ENCODE peak calls at places on chromosomes 16 and 17, in eight cellular contexts. R, X, C, L, K, Y, S and B are unnamed samples.

GRCh38 chr16:19131809-19132777 is 18.3 kb downstream of the ITPRIPL2 start:
- DNase-seq in X (no peak), C (no peak), Y (no peak), S (no peak), R (peak; percentile 61), K (no peak), L (no peak), B (no peak)

GRCh38 chr17:300881-301280 is 51.7 kb downstream of the RPH3AL start:
- DNase-seq in Y (no peak), K (no peak), R (no peak), X (no peak), L (no peak), S (no peak), C (no peak), B (no peak)

GRCh38 chr17:45432405-45433113 is at the start of gene ARHGAP27:
- DNase-seq in S (no peak), L (peak; percentile 78), C (no peak), K (no peak), X (no peak), R (peak; percentile 41), Y (no peak), B (no peak)

GRCh38 chr16:50046853-50047252 is 18.9 kb upstream of the HEATR3 start:
- DNase-seq in K (no peak), X (no peak), S (no peak), C (no peak), Y (no peak), L (no peak), R (no peak), B (no peak)

GRCh38 chr16:90054554-90054953 is 22.6 kb downstream of the PRDM7 start:
- DNase-seq in L (no peak), K (no peak), S (no peak), R (no peak), Y (no peak), X (no peak), C (no peak), B (no peak)

GRCh38 chr17:57676543-57676942 is 68.6 kb downstream of the CCDC182 start:
- DNase-seq in K (no peak), L (no peak), X (no peak), S (no peak), R (no peak), C (no peak), Y (no peak), B (no peak)

GRCh38 chr17:37614823-37615222 is 5.6 kb upstream of the SYNRG start:
- DNase-seq in R (no peak), Y (no peak), K (no peak), C (no peak), S (no peak), X (no peak), L (no peak), B (no peak)

GRCh38 chr17:61597606-61598005 is 6.6 kb upstream of the NACA2 start:
- DNase-seq in Y (no peak), L (no peak), X (no peak), R (no peak), S (no peak), C (no peak), K (no peak), B (no peak)

GRCh38 chr17:79842656-79843474 is 3.6 kb upstream of the CBX4 start:
- DNase-seq in K (no peak), Y (no peak), S (no peak), C (no peak), R (peak; percentile 11), X (no peak), L (peak; percentile 39), B (no peak)
- TF ChIP-seq EZH2 in K (no peak), Y (no peak), S (no peak), C (peak; percentile 97), R (peak; percentile 99), X (peak; percentile 89), L (peak; percentile 99), B (no peak)

GRCh38 chr17:76869878-76870714 is 1.9 kb downstream of the MGAT5B start:
- DNase-seq in L (peak; percentile 77), Y (no peak), K (no peak), X (no peak), S (peak; percentile 20), R (no peak), C (no peak), B (no peak)

GRCh38 chr17:76868176-76868668 is at the start of gene MGAT5B:
- DNase-seq in Y (peak; percentile 53), R (peak; percentile 66), S (peak; percentile 88), K (peak; percentile 56), L (peak; percentile 92), X (no peak), C (peak; percentile 67), B (no peak)

GRCh38 chr17:76868669-76869208 is 535 bp downstream of the MGAT5B start:
- DNase-seq in Y (no peak), R (no peak), C (no peak), X (no peak), L (peak; percentile 50), S (no peak), K (no peak), B (no peak)

GRCh38 chr17:76867578-76868175 is 527 bp upstream of the MGAT5B start:
- DNase-seq in L (peak; percentile 76), S (peak; percentile 32), K (no peak), C (no peak), R (peak; percentile 23), Y (no peak), X (no peak), B (no peak)

GRCh38 chr17:76869209-76869877 is 1.1 kb downstream of the MGAT5B start:
- DNase-seq in X (no peak), Y (no peak), L (peak; percentile 66), S (no peak), C (no peak), R (no peak), K (no peak), B (no peak)
- H3K4me3 ChIP-seq in X (no peak overlapping the region), Y (no peak overlapping the region), L (peak overlapping the region; percentile 68), S (no peak overlapping the region), C (peak overlapping the region; percentile 56), R (no peak overlapping the region), K (peak overlapping the region; percentile 29), B (no peak overlapping the region)

GRCh38 chr17:44386182-44386525 is 3.3 kb downstream of the ITGA2B start:
- DNase-seq in Y (no peak), K (no peak), X (no peak), R (no peak), C (no peak), S (no peak), L (no peak), B (no peak)

GRCh38 chr17:44384281-44384822 is 5.1 kb downstream of the ITGA2B start:
- DNase-seq in C (no peak), K (no peak), L (no peak), S (no peak), R (no peak), Y (no peak), X (no peak), B (no peak)

GRCh38 chr17:44383861-44384260 is 5.6 kb downstream of the ITGA2B start:
- DNase-seq in X (no peak), K (no peak), L (no peak), Y (no peak), C (no peak), R (no peak), S (no peak), B (no peak)

GRCh38 chr17:44384823-44385286 is 4.6 kb downstream of the ITGA2B start:
- DNase-seq in C (no peak), L (peak; percentile 68), X (no peak), S (no peak), K (no peak), Y (no peak), R (no peak), B (no peak)

DNA sequence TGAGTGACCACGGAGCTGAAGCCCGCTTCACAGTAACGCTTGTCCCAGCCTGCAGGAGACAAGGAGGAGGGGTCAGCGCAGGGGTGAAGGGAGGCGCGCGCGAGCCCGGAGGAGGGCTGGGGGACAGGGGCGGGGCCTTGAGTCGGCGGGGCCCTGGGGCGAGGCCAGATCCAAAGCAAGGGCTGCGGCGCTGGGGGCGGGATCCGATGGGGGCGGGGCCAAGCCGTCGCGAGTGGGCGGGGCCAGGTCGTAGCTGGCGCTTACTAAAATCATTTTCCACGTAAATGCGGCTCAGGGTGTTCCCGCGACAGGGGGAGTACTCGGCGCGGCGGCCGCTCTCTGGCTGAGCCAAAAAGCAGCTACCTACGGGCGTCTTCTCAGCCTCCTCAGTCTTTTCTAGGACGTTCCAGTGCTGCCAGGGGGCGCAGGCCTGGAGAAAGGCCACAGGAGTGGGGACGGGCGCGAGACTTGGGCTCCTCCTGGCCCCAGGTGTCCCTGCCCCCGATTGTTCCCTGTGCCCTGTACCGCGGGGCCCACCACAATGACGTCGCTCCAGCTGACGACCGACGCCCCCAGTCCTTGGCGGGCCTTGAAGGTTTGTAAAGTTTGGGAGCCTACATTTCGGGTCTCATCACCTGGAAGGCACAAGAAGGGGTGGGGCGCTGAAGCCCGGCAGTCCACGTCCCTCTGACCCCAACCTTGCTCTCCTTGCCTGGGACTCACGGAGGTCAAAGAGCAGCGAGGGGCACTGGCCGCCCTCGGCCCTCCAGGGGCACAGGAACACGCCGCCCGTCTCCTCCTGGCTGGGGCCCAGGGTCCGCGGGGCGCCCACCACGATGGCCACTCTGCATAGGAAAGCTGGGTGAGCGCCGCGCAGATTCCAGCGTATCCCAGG is 3.9 kb downstream of the ITGA2B start:
- DNase-seq in C (peak; percentile 75), X (no peak), R (peak; percentile 79), S (peak; percentile 93), L (peak; percentile 96), Y (peak; percentile 65), K (peak; percentile 61), B (peak; percentile 20)
- TF ChIP-seq POLR2AphosphoS5 in C (peak; percentile 6), X (no peak), R (no peak), S (peak; percentile 63), L (peak; percentile 65), Y (no peak), K (peak; percentile 84), B (peak; percentile 71)

GRCh38 chr17:74938194-74938950 is 2.7 kb downstream of the OTOP3 start:
- DNase-seq in C (no peak), S (no peak), L (no peak), X (no peak), K (no peak), R (no peak), Y (no peak), B (no peak)

GRCh38 chr17:74935048-74935447 is 650 bp upstream of the OTOP3 start:
- DNase-seq in K (no peak), L (no peak), Y (no peak), R (no peak), X (no peak), S (no peak), C (no peak), B (no peak)

GRCh38 chr17:74935585-74936469 is at the start of gene OTOP3:
- DNase-seq in C (no peak), R (no peak), S (no peak), K (no peak), Y (no peak), X (no peak), L (peak; percentile 65), B (no peak)

GRCh38 chr17:74937064-74938051 is 1.7 kb downstream of the OTOP3 start:
- DNase-seq in C (no peak), X (no peak), K (no peak), Y (no peak), R (no peak), L (peak; percentile 55), S (no peak), B (no peak)

DNA sequence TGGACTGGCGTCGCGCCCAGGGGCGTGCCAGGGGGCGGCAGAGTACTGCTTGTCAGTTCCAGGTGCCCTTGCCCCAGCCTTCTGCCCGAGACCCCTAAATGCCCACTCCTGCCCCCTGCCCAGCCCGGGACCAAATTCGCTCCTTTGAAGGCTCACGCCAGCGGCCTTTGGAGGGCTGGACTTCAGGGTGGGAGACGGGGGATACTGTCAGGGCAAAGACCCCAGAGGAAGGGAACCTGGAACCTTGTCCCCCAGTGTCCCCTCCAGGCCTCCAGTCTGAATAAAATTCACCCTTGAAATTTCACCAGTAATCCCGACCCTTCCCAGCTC is 737 bp downstream of the OTOP3 start:
- DNase-seq in S (no peak), K (no peak), R (no peak), Y (no peak), C (no peak), L (no peak), X (no peak), B (no peak)
- TF ChIP-seq EZH2 in S (no peak), K (no peak), R (peak; percentile 55), Y (no peak), C (no peak), L (no peak), X (no peak), B (no peak)